ENCODE peak calls at places on chromosomes 3 and 15, in seven cellular contexts. One of them, this sample, is unnamed.

GRCh38 chr3:112132975-112133448 is at the start of gene GCSAM:
- DNase-seq in left kidney: no peak
- DNase-seq in psoas muscle: peak
- DNase-seq in T-helper 1 cell: peak
- DNase-seq in LoVo: no peak
- DNase-seq in body of pancreas: peak
- DNase-seq in uterus: no peak
- DNase-seq in this sample: peak

GRCh38 chr15:28904541-28905303 is 18.9 kb downstream of the APBA2 start:
- DNase-seq in left kidney: no peak
- DNase-seq in uterus: no peak
- DNase-seq in psoas muscle: no peak
- DNase-seq in T-helper 1 cell: no peak
- DNase-seq in LoVo: no peak
- DNase-seq in body of pancreas: peak
- DNase-seq in this sample: no peak

GRCh38 chr15:38004218-38004848 is 69.9 kb downstream of the TMCO5A start:
- DNase-seq in T-helper 1 cell: no peak
- DNase-seq in uterus: no peak
- DNase-seq in left kidney: no peak
- DNase-seq in LoVo: no peak
- DNase-seq in psoas muscle: no peak
- DNase-seq in body of pancreas: no peak
- DNase-seq in this sample: no peak

GRCh38 chr15:57334257-57334656 is 42.0 kb upstream of the CGNL1 start:
- DNase-seq in psoas muscle: no peak
- DNase-seq in uterus: no peak
- DNase-seq in T-helper 1 cell: no peak
- DNase-seq in LoVo: no peak
- DNase-seq in left kidney: no peak
- DNase-seq in body of pancreas: no peak
- DNase-seq in this sample: no peak

GRCh38 chr3:133573629-133574194 is at the start of gene CDV3:
- DNase-seq in LoVo: no peak
- DNase-seq in body of pancreas: no peak
- DNase-seq in left kidney: no peak
- DNase-seq in psoas muscle: no peak
- DNase-seq in T-helper 1 cell: no peak
- DNase-seq in uterus: no peak
- DNase-seq in this sample: no peak

GRCh38 chr3:55521086-55522060 is 34.3 kb upstream of the WNT5A start:
- DNase-seq in LoVo: no peak
- DNase-seq in left kidney: peak
- DNase-seq in T-helper 1 cell: no peak
- DNase-seq in uterus: no peak
- DNase-seq in psoas muscle: peak
- DNase-seq in body of pancreas: no peak
- DNase-seq in this sample: no peak

GRCh38 chr15:84402856-84403608 is 167.5 kb downstream of the GOLGA6L4 start:
- DNase-seq in psoas muscle: peak
- DNase-seq in uterus: no peak
- DNase-seq in body of pancreas: no peak
- DNase-seq in left kidney: no peak
- DNase-seq in T-helper 1 cell: no peak
- DNase-seq in LoVo: no peak
- DNase-seq in this sample: no peak

GRCh38 chr3:45218578-45219390 is 7.3 kb downstream of the TMEM158 start:
- DNase-seq in left kidney: no peak
- DNase-seq in LoVo: no peak
- DNase-seq in body of pancreas: no peak
- DNase-seq in uterus: peak
- DNase-seq in psoas muscle: no peak
- DNase-seq in T-helper 1 cell: no peak
- DNase-seq in this sample: no peak

GRCh38 chr15:78934063-78935023 is 10.5 kb downstream of the CTSH start:
- DNase-seq in left kidney: peak
- DNase-seq in LoVo: no peak
- DNase-seq in uterus: peak
- DNase-seq in T-helper 1 cell: no peak
- DNase-seq in psoas muscle: peak
- DNase-seq in body of pancreas: no peak
- DNase-seq in this sample: no peak

GRCh38 chr3:188558343-188559068 is 404.5 kb downstream of the LPP start:
- DNase-seq in T-helper 1 cell: no peak
- DNase-seq in LoVo: no peak
- DNase-seq in uterus: no peak
- DNase-seq in psoas muscle: no peak
- DNase-seq in left kidney: no peak
- DNase-seq in body of pancreas: no peak
- DNase-seq in this sample: no peak

GRCh38 chr15:58361291-58361759 is 70.5 kb upstream of the LIPC start:
- DNase-seq in T-helper 1 cell: no peak
- DNase-seq in psoas muscle: no peak
- DNase-seq in uterus: no peak
- DNase-seq in body of pancreas: no peak
- DNase-seq in LoVo: peak
- DNase-seq in left kidney: peak
- DNase-seq in this sample: no peak

GRCh38 chr3:20073683-20074082 is 33.4 kb downstream of the KAT2B start:
- DNase-seq in body of pancreas: no peak
- DNase-seq in T-helper 1 cell: no peak
- DNase-seq in uterus: no peak
- DNase-seq in left kidney: no peak
- DNase-seq in psoas muscle: no peak
- DNase-seq in LoVo: no peak
- DNase-seq in this sample: no peak

GRCh38 chr3:177177670-177178295 is 19.5 kb downstream of the TBL1XR1 start:
- DNase-seq in body of pancreas: peak
- DNase-seq in psoas muscle: no peak
- DNase-seq in left kidney: no peak
- DNase-seq in LoVo: peak
- DNase-seq in T-helper 1 cell: no peak
- DNase-seq in uterus: no peak
- DNase-seq in this sample: peak

GRCh38 chr3:105827959-105828358 is 40.9 kb downstream of the CBLB start:
- DNase-seq in left kidney: peak
- DNase-seq in LoVo: peak
- DNase-seq in uterus: no peak
- DNase-seq in psoas muscle: peak
- DNase-seq in T-helper 1 cell: no peak
- DNase-seq in body of pancreas: no peak
- DNase-seq in this sample: no peak

GRCh38 chr3:197465996-197466549 is 89.7 kb downstream of the BDH1 start:
- DNase-seq in LoVo: no peak
- DNase-seq in psoas muscle: no peak
- DNase-seq in body of pancreas: peak
- DNase-seq in uterus: no peak
- DNase-seq in T-helper 1 cell: no peak
- DNase-seq in left kidney: no peak
- DNase-seq in this sample: no peak

GRCh38 chr15:74275957-74276356 is 39.8 kb downstream of the CCDC33 start:
- DNase-seq in psoas muscle: no peak
- DNase-seq in left kidney: peak
- DNase-seq in uterus: no peak
- DNase-seq in body of pancreas: no peak
- DNase-seq in T-helper 1 cell: no peak
- DNase-seq in LoVo: no peak
- DNase-seq in this sample: no peak

GRCh38 chr3:181278468-181279238 is 289.1 kb upstream of the DNAJC19 start:
- DNase-seq in LoVo: peak
- DNase-seq in uterus: no peak
- DNase-seq in T-helper 1 cell: no peak
- DNase-seq in psoas muscle: no peak
- DNase-seq in body of pancreas: no peak
- DNase-seq in left kidney: peak
- DNase-seq in this sample: peak